ENCODE peak calls at places on chromosomes 2 and 18, in eight cellular contexts. One of them, this sample, is unnamed.

GRCh38 chr2:224190871-224191270 is 151.8 kb upstream of the SERPINE2 start:
- DNase-seq in sigmoid colon: no peak
- DNase-seq in fibroblast of lung: peak; percentile 54
- DNase-seq in left lung: no peak
- DNase-seq in CD8-positive, alpha-beta T cell: no peak
- DNase-seq in colonic mucosa: no peak
- DNase-seq in suprapubic skin: no peak
- DNase-seq in K562: no peak
- DNase-seq in this sample: no peak

GRCh38 chr2:96700086-96700485 is 39.8 kb downstream of the LMAN2L start:
- DNase-seq in sigmoid colon: peak; percentile 29
- DNase-seq in K562: no peak
- DNase-seq in CD8-positive, alpha-beta T cell: no peak
- DNase-seq in left lung: no peak
- DNase-seq in fibroblast of lung: no peak
- DNase-seq in colonic mucosa: no peak
- DNase-seq in suprapubic skin: no peak
- DNase-seq in this sample: no peak

GRCh38 chr2:105517814-105518705 is 119.2 kb upstream of the FHL2 start:
- DNase-seq in suprapubic skin: no peak
- DNase-seq in colonic mucosa: no peak
- DNase-seq in fibroblast of lung: peak; percentile 40
- DNase-seq in sigmoid colon: peak; percentile 75
- DNase-seq in K562: no peak
- DNase-seq in CD8-positive, alpha-beta T cell: no peak
- DNase-seq in left lung: no peak
- DNase-seq in this sample: no peak

GRCh38 chr2:19114126-19114525 is 244.3 kb downstream of the OSR1 start:
- DNase-seq in suprapubic skin: no peak
- DNase-seq in left lung: no peak
- DNase-seq in CD8-positive, alpha-beta T cell: no peak
- DNase-seq in sigmoid colon: no peak
- DNase-seq in K562: no peak
- DNase-seq in fibroblast of lung: no peak
- DNase-seq in colonic mucosa: no peak
- DNase-seq in this sample: no peak

GRCh38 chr2:199744676-199745075 is 106.3 kb downstream of the FTCDNL1 start:
- DNase-seq in left lung: no peak
- DNase-seq in fibroblast of lung: no peak
- DNase-seq in sigmoid colon: no peak
- DNase-seq in colonic mucosa: no peak
- DNase-seq in CD8-positive, alpha-beta T cell: no peak
- DNase-seq in suprapubic skin: no peak
- DNase-seq in K562: no peak
- DNase-seq in this sample: no peak

GRCh38 chr2:48900321-48901014 is 144.9 kb upstream of the LHCGR start:
- DNase-seq in K562: no peak
- DNase-seq in colonic mucosa: no peak
- DNase-seq in fibroblast of lung: peak; percentile 7
- DNase-seq in left lung: no peak
- DNase-seq in sigmoid colon: no peak
- DNase-seq in CD8-positive, alpha-beta T cell: no peak
- DNase-seq in suprapubic skin: no peak
- DNase-seq in this sample: no peak

GRCh38 chr2:98422449-98422848 is 22.2 kb upstream of the INPP4A start:
- DNase-seq in suprapubic skin: no peak
- DNase-seq in fibroblast of lung: no peak
- DNase-seq in colonic mucosa: no peak
- DNase-seq in sigmoid colon: no peak
- DNase-seq in K562: no peak
- DNase-seq in left lung: no peak
- DNase-seq in CD8-positive, alpha-beta T cell: no peak
- DNase-seq in this sample: no peak

GRCh38 chr2:118386636-118387302 is 298.5 kb downstream of the INSIG2 start:
- DNase-seq in left lung: no peak
- DNase-seq in colonic mucosa: no peak
- DNase-seq in sigmoid colon: no peak
- DNase-seq in suprapubic skin: no peak
- DNase-seq in CD8-positive, alpha-beta T cell: no peak
- DNase-seq in fibroblast of lung: peak; percentile 80
- DNase-seq in K562: no peak
- DNase-seq in this sample: no peak

GRCh38 chr2:45568935-45569334 is 42.1 kb downstream of the SRBD1 start:
- DNase-seq in suprapubic skin: no peak
- DNase-seq in left lung: no peak
- DNase-seq in fibroblast of lung: peak; percentile 45
- DNase-seq in K562: no peak
- DNase-seq in colonic mucosa: no peak
- DNase-seq in CD8-positive, alpha-beta T cell: no peak
- DNase-seq in sigmoid colon: no peak
- DNase-seq in this sample: no peak

GRCh38 chr2:99697811-99698568 is 208.2 kb upstream of the REV1 start:
- DNase-seq in sigmoid colon: no peak
- DNase-seq in fibroblast of lung: peak; percentile 99
- DNase-seq in left lung: no peak
- DNase-seq in suprapubic skin: no peak
- DNase-seq in K562: no peak
- DNase-seq in colonic mucosa: no peak
- DNase-seq in CD8-positive, alpha-beta T cell: no peak
- DNase-seq in this sample: no peak

GRCh38 chr2:230823264-230823964 is 41.3 kb upstream of the ITM2C start:
- DNase-seq in colonic mucosa: no peak
- DNase-seq in left lung: no peak
- DNase-seq in CD8-positive, alpha-beta T cell: no peak
- DNase-seq in fibroblast of lung: no peak
- DNase-seq in K562: no peak
- DNase-seq in suprapubic skin: no peak
- DNase-seq in sigmoid colon: no peak
- DNase-seq in this sample: no peak

GRCh38 chr18:76979906-76980305 is 152.7 kb downstream of the MBP start:
- DNase-seq in suprapubic skin: no peak
- DNase-seq in fibroblast of lung: no peak
- DNase-seq in K562: no peak
- DNase-seq in left lung: no peak
- DNase-seq in CD8-positive, alpha-beta T cell: no peak
- DNase-seq in sigmoid colon: no peak
- DNase-seq in colonic mucosa: peak; percentile 14
- DNase-seq in this sample: peak; percentile 34

GRCh38 chr18:23114171-23114881 is 21.0 kb upstream of the CABLES1 start:
- DNase-seq in suprapubic skin: peak; percentile 49
- DNase-seq in K562: no peak
- DNase-seq in left lung: no peak
- DNase-seq in fibroblast of lung: no peak
- DNase-seq in colonic mucosa: no peak
- DNase-seq in sigmoid colon: no peak
- DNase-seq in CD8-positive, alpha-beta T cell: no peak
- DNase-seq in this sample: no peak

GRCh38 chr2:215454519-215454918 is 18.7 kb upstream of the FN1 start:
- DNase-seq in fibroblast of lung: peak; percentile 27
- DNase-seq in CD8-positive, alpha-beta T cell: no peak
- DNase-seq in colonic mucosa: no peak
- DNase-seq in suprapubic skin: no peak
- DNase-seq in K562: peak; percentile 44
- DNase-seq in sigmoid colon: no peak
- DNase-seq in left lung: no peak
- DNase-seq in this sample: no peak

GRCh38 chr2:237616373-237617304 is 10.7 kb upstream of the LRRFIP1 start:
- DNase-seq in fibroblast of lung: peak; percentile 83
- DNase-seq in left lung: no peak
- DNase-seq in colonic mucosa: no peak
- DNase-seq in CD8-positive, alpha-beta T cell: no peak
- DNase-seq in K562: no peak
- DNase-seq in sigmoid colon: no peak
- DNase-seq in suprapubic skin: no peak
- DNase-seq in this sample: no peak

GRCh38 chr2:237615631-237616249 is 11.6 kb upstream of the LRRFIP1 start:
- DNase-seq in K562: no peak
- DNase-seq in suprapubic skin: no peak
- DNase-seq in colonic mucosa: no peak
- DNase-seq in left lung: no peak
- DNase-seq in sigmoid colon: no peak
- DNase-seq in fibroblast of lung: no peak
- DNase-seq in CD8-positive, alpha-beta T cell: no peak
- DNase-seq in this sample: no peak

GRCh38 chr2:237612527-237613357 is 14.6 kb upstream of the LRRFIP1 start:
- DNase-seq in left lung: no peak
- DNase-seq in sigmoid colon: no peak
- DNase-seq in K562: no peak
- DNase-seq in suprapubic skin: no peak
- DNase-seq in fibroblast of lung: no peak
- DNase-seq in CD8-positive, alpha-beta T cell: no peak
- DNase-seq in colonic mucosa: no peak
- DNase-seq in this sample: no peak

GRCh38 chr2:237613679-237614078 is 13.7 kb upstream of the LRRFIP1 start:
- DNase-seq in suprapubic skin: no peak
- DNase-seq in left lung: no peak
- DNase-seq in fibroblast of lung: no peak
- DNase-seq in K562: no peak
- DNase-seq in colonic mucosa: no peak
- DNase-seq in sigmoid colon: no peak
- DNase-seq in CD8-positive, alpha-beta T cell: no peak
- DNase-seq in this sample: no peak

GRCh38 chr2:237614151-237614720 is 13.2 kb upstream of the LRRFIP1 start:
- DNase-seq in suprapubic skin: no peak
- DNase-seq in colonic mucosa: no peak
- DNase-seq in sigmoid colon: no peak
- DNase-seq in fibroblast of lung: peak; percentile 69
- DNase-seq in left lung: no peak
- DNase-seq in K562: no peak
- DNase-seq in CD8-positive, alpha-beta T cell: no peak
- DNase-seq in this sample: no peak
- TF ChIP-seq CTCF in suprapubic skin: no peak
- TF ChIP-seq CTCF in colonic mucosa: no peak
- TF ChIP-seq CTCF in sigmoid colon: no peak
- TF ChIP-seq CTCF in fibroblast of lung: no peak
- TF ChIP-seq CTCF in left lung: no peak
- TF ChIP-seq CTCF in K562: no peak
- TF ChIP-seq CTCF in CD8-positive, alpha-beta T cell: no peak
- TF ChIP-seq CTCF in this sample: no peak

GRCh38 chr2:82234283-82234682 is 1929.7 kb upstream of the LRRTM1 start:
- DNase-seq in fibroblast of lung: no peak
- DNase-seq in sigmoid colon: no peak
- DNase-seq in CD8-positive, alpha-beta T cell: no peak
- DNase-seq in colonic mucosa: no peak
- DNase-seq in suprapubic skin: no peak
- DNase-seq in left lung: no peak
- DNase-seq in K562: no peak
- DNase-seq in this sample: no peak

DNA sequence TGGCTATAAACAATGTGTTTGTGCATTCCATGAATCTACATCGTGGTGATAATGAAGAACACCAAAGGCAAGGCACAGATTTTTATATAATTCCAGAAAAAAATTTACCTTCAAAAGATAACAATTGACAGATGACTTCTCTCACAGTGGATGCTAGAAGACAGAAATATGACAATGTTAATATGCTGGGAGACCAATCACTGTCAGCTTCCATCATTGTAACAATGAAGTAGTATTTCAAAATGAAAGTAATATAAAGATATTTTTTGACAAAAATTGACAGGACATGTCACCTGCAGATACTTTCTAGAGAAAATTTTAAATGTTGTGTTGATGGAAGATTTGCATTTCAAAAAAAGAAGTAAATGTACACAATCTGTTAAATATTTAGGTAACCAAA is 1925.9 kb upstream of the LRRTM1 start:
- DNase-seq in K562: no peak
- DNase-seq in left lung: no peak
- DNase-seq in CD8-positive, alpha-beta T cell: no peak
- DNase-seq in fibroblast of lung: no peak
- DNase-seq in sigmoid colon: no peak
- DNase-seq in colonic mucosa: no peak
- DNase-seq in suprapubic skin: no peak
- DNase-seq in this sample: no peak
- H3K4me1 ChIP-seq in K562: no peaks in the 10 kb centered on the region
- H3K4me1 ChIP-seq in left lung: no peaks in the 10 kb centered on the region
- H3K4me1 ChIP-seq in CD8-positive, alpha-beta T cell: no peaks in the 10 kb centered on the region
- H3K4me1 ChIP-seq in fibroblast of lung: no peaks in the 10 kb centered on the region
- H3K4me1 ChIP-seq in sigmoid colon: no peaks in the 10 kb centered on the region
- H3K4me1 ChIP-seq in colonic mucosa: no peaks in the 10 kb centered on the region
- H3K4me1 ChIP-seq in suprapubic skin: no peaks in the 10 kb centered on the region
- H3K4me1 ChIP-seq in this sample: no peaks in the 10 kb centered on the region

GRCh38 chr18:56200381-56200831 is 438.0 kb downstream of the TXNL1 start:
- DNase-seq in suprapubic skin: no peak
- DNase-seq in left lung: no peak
- DNase-seq in CD8-positive, alpha-beta T cell: no peak
- DNase-seq in fibroblast of lung: peak; percentile 76
- DNase-seq in K562: no peak
- DNase-seq in sigmoid colon: no peak
- DNase-seq in colonic mucosa: no peak
- DNase-seq in this sample: no peak
- H3K9me3 ChIP-seq in suprapubic skin: no peaks in the 10 kb centered on the region
- H3K9me3 ChIP-seq in left lung: peaks cover 14% of the 10 kb centered on the region
- H3K9me3 ChIP-seq in CD8-positive, alpha-beta T cell: no peaks in the 10 kb centered on the region
- H3K9me3 ChIP-seq in fibroblast of lung: no peaks in the 10 kb centered on the region
- H3K9me3 ChIP-seq in K562: no peaks in the 10 kb centered on the region
- H3K9me3 ChIP-seq in sigmoid colon: peaks cover 8% of the 10 kb centered on the region
- H3K9me3 ChIP-seq in colonic mucosa: no peaks in the 10 kb centered on the region
- H3K9me3 ChIP-seq in this sample: peaks cover 4% of the 10 kb centered on the region

DNA sequence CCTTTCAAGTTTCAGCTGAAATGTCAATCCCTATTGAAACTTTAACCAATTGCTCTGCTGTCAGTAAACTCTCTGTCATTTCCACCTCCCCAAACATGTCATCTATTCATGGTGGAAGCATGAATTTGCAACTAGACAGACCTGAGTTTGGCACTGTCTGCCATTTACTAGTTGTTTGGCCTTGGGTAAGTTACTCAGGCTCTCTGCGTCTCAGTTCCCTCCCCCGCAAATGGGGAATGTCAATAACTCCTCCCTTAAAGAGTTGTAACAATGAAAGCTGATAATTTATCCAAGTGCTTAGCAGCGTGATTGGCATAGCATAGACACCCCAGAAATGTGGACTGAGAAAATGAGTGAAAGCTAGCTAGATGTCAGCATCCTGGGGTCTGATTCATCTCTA is 73.3 kb upstream of the THOC1 start:
- DNase-seq in colonic mucosa: no peak
- DNase-seq in CD8-positive, alpha-beta T cell: no peak
- DNase-seq in sigmoid colon: no peak
- DNase-seq in left lung: no peak
- DNase-seq in fibroblast of lung: no peak
- DNase-seq in K562: no peak
- DNase-seq in suprapubic skin: no peak
- DNase-seq in this sample: no peak
- TF ChIP-seq CTCF in colonic mucosa: no peak
- TF ChIP-seq CTCF in CD8-positive, alpha-beta T cell: no peak
- TF ChIP-seq CTCF in sigmoid colon: no peak
- TF ChIP-seq CTCF in left lung: no peak
- TF ChIP-seq CTCF in fibroblast of lung: no peak
- TF ChIP-seq CTCF in K562: no peak
- TF ChIP-seq CTCF in suprapubic skin: no peak
- TF ChIP-seq CTCF in this sample: no peak

This sample was measured in vagina.